ENCODE peak calls at places on chromosomes 6 and 20, in nine cellular contexts. M, G, U, P, N, F, O, W and H are unnamed samples.

GRCh38 chr6:116616757-116617093 is 446 bp downstream of the RSPH4A start:
- DNase-seq in W (peak; percentile 13), N (no peak), M (no peak), O (no peak), G (no peak), F (peak; percentile 57), P (no peak), U (peak; percentile 43), H (no peak)

GRCh38 chr6:61168878-61169277 is 1117.1 kb downstream of the KHDRBS2 start:
- DNase-seq in W (no peak), O (no peak), M (no peak), F (no peak), N (no peak), P (no peak), U (no peak), G (no peak), H (no peak)

GRCh38 chr20:15895560-15896084 is 677.6 kb downstream of the KIF16B start:
- DNase-seq in G (no peak), U (no peak), N (no peak), M (no peak), W (no peak), O (no peak), P (no peak), F (no peak), H (no peak)

GRCh38 chr6:16721977-16722376 is 39.3 kb downstream of the ATXN1 start:
- DNase-seq in M (no peak), P (no peak), F (no peak), O (no peak), W (no peak), N (no peak), G (no peak), U (no peak), H (no peak)

GRCh38 chr6:160992323-160993314 is 1.1 kb downstream of the MAP3K4 start:
- DNase-seq in F (no peak), M (peak; percentile 48), W (peak; percentile 50), N (no peak), O (peak; percentile 70), U (peak; percentile 78), G (no peak), P (peak; percentile 56), H (no peak)

GRCh38 chr6:87287251-87287650 is 35.1 kb upstream of the SMIM8 start:
- DNase-seq in M (no peak), U (no peak), F (no peak), W (no peak), P (no peak), N (no peak), O (peak; percentile 30), G (no peak), H (no peak)

GRCh38 chr6:22722913-22723312 is 153.5 kb downstream of the HDGFL1 start:
- DNase-seq in G (no peak), O (no peak), M (no peak), F (no peak), U (no peak), P (no peak), W (no peak), N (no peak), H (no peak)

GRCh38 chr6:6685249-6685667 is 96.7 kb downstream of the LY86 start:
- DNase-seq in N (no peak), M (no peak), U (no peak), P (no peak), W (no peak), O (no peak), F (no peak), G (no peak), H (no peak)

GRCh38 chr6:14635195-14635594 is 517.6 kb downstream of the CD83 start:
- DNase-seq in U (no peak), G (no peak), P (no peak), O (no peak), M (no peak), F (no peak), W (no peak), N (no peak), H (no peak)

GRCh38 chr6:124964084-124964763 is 2.0 kb downstream of the RNF217 start:
- DNase-seq in P (peak; percentile 77), F (no peak), M (no peak), N (no peak), W (no peak), U (peak; percentile 8), G (peak; percentile 69), O (peak; percentile 65), H (no peak)

GRCh38 chr6:34151321-34152041 is 5.6 kb upstream of the GRM4 start:
- DNase-seq in G (peak; percentile 43), W (no peak), N (no peak), F (no peak), P (no peak), U (peak; percentile 39), O (no peak), M (no peak), H (no peak)

GRCh38 chr20:38728237-38728761 is 4.0 kb downstream of the SLC32A1 start:
- DNase-seq in G (no peak), M (no peak), U (peak; percentile 67), W (no peak), P (no peak), O (no peak), N (no peak), F (no peak), H (no peak)

GRCh38 chr20:8082025-8082424 is 50.0 kb upstream of the PLCB1 start:
- DNase-seq in U (peak; percentile 11), N (no peak), G (no peak), W (no peak), P (no peak), M (no peak), O (no peak), F (no peak), H (no peak)

GRCh38 chr6:42898891-42899361 is 16.9 kb upstream of the PTCRA start:
- DNase-seq in W (peak; percentile 64), U (peak; percentile 84), N (peak; percentile 10), O (peak; percentile 63), P (peak; percentile 90), F (no peak), M (peak; percentile 61), G (peak; percentile 85), H (peak; percentile 63)

GRCh38 chr6:34981951-34982350 is 92.9 kb downstream of the ANKS1A start:
- DNase-seq in F (no peak), U (no peak), O (peak; percentile 47), G (no peak), M (no peak), N (no peak), W (no peak), P (no peak), H (no peak)

GRCh38 chr6:54891536-54891935 is 45.0 kb downstream of the FAM83B start:
- DNase-seq in O (peak; percentile 17), M (no peak), N (no peak), W (no peak), P (no peak), U (no peak), G (no peak), F (no peak), H (no peak)

GRCh38 chr6:28589234-28589951 is 63.7 kb downstream of the GPX5 start:
- DNase-seq in N (no peak), F (no peak), P (peak; percentile 32), M (no peak), U (peak; percentile 87), G (no peak), W (no peak), O (peak; percentile 95), H (no peak)

GRCh38 chr6:110399219-110400071 is 15.9 kb downstream of the DDO start:
- DNase-seq in G (no peak), U (no peak), M (no peak), W (no peak), F (no peak), N (no peak), O (no peak), P (no peak), H (no peak)
- H3K27ac ChIP-seq in G (peak overlapping the region; percentile 9), U (no peak overlapping the region), M (no peak overlapping the region), W (no peak overlapping the region), F (no peak overlapping the region), N (no peak overlapping the region), O (no peak overlapping the region), P (no peak overlapping the region), H (peak overlapping the region; percentile 19)

DNA sequence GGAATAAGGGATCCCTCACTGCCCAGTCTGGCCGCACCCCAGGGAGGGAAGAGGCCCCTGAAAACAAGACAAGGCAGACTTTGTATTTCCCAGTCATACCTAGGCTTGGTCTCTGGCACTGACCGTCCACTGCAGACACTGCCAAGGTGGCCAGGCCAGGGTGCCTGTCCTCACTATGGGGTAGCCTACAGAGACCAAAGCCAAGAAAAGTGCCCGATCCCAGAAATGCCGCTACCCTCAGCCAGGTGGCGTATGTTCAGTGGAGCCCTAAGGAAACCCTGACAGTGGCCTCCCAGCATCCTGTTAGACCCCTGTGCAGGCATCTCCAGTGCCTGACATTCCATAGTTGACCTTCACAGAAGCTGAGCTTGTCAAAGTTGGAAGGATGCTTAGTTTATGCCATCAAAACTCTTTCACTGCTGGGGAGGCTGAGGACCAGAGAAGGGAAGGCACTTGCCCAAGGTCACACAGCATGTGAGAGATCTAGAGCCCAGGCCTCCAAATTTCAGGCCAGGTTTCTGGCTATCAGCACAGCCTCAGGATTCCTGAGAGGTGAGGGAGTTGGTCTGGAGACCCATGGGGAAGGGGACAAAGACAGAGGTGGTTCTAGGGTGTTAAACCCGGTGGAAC is 2.5 kb downstream of the SCRT2 start:
- DNase-seq in P (no peak), N (no peak), U (no peak), M (no peak), F (no peak), W (no peak), G (no peak), O (no peak), H (no peak)
- TF ChIP-seq CTCF in P (no peak), N (peak; percentile 31), U (peak; percentile 49), M (no peak), F (no peak), W (no peak), G (no peak), O (peak; percentile 8), H (peak; percentile 10)

DNA sequence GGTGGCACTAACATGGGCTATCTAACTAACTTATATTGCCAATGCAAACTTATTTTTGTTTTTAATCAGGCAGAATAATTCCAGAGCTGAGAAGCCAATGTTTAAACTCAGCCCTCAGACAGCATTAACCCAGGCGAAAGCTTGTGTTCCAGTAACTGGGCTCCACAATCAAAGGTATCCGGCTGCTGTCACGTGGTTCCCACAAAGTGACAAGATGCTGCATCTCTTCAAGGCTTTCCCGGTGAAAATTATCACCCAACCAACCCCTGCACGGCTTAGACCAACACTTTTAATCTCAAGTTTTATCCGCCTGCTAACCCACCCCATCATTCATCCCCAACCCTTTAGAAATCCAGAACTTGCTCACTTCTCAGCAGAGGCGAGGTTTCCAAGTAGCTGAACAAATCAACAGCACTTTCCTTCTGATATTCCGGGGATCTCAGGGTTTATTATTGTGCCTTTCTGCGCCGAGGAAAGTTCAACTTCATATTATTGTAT is 874 bp downstream of the MTCL3 start:
- DNase-seq in N (no peak), M (no peak), U (peak; percentile 57), G (no peak), O (no peak), P (no peak), W (no peak), F (no peak), H (no peak)
- H3K4me3 ChIP-seq in N (no peak overlapping the region), M (no peak overlapping the region), U (peak overlapping the region; percentile 65), G (no peak overlapping the region), O (peak overlapping the region; percentile 17), P (no peak overlapping the region), W (no peak overlapping the region), F (no peak overlapping the region), H (peak overlapping the region; percentile 34)

DNA sequence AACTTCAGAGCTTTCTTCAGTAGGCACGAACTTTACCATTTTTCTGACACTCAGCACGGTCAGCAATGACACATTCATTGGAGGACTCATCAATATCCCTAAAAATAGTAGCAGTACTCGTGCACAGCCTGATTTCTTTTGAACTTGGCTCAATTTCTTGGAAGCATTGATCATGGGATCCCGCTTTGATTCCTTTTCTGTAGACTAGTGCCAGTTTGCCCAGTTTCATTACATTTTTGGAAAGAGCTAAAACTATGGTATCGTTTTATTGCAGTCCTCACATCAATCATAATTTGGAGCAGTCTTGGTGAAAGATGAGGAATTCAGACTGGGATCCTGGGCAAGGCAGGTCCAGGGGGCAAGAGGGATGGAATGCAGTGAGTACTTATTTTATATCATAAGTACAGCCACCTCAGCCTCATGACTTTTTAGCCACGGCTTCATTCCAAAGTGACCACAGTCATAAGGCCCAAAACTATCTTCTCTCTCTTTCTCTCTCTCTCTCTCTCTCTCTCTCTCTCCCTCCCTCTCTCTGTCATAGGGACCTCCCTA is 170.9 kb upstream of the AKAP12 start:
- DNase-seq in M (no peak), F (no peak), P (no peak), O (peak; percentile 62), G (no peak), N (no peak), U (no peak), W (no peak), H (no peak)
- H3K27ac ChIP-seq in M (peak overlapping the region; percentile 58), F (peak overlapping the region; percentile 76), P (peak overlapping the region; percentile 65), O (peak overlapping the region; percentile 62), G (peak overlapping the region; percentile 73), N (peak overlapping the region; percentile 84), U (no peak overlapping the region), W (peak overlapping the region; percentile 58), H (peak overlapping the region; percentile 62)